ENCODE peak calls at places on chromosomes 2 and 18, in eight cellular contexts. X, Y, O, R, I, W, C and H are unnamed samples. For H3K4me1, the result is how much of the 10 kb centered on the place peaks cover.

GRCh38 chr18:47531759-47532158 is 280.3 kb upstream of the SKOR2 start:
- DNase-seq in Y (no peak), O (no peak), I (no peak), R (no peak), W (no peak), X (no peak), C (no peak), H (no peak)

GRCh38 chr18:11998182-11998581 is 16.9 kb downstream of the IMPA2 start:
- DNase-seq in W (no peak), I (no peak), X (no peak), Y (no peak), C (no peak), R (peak), O (no peak), H (no peak)

GRCh38 chr2:197416268-197416667 is 18.6 kb downstream of the SF3B1 start:
- DNase-seq in R (no peak), C (no peak), W (no peak), I (no peak), O (no peak), Y (no peak), X (no peak), H (no peak)

GRCh38 chr2:8389373-8390108 is 292.3 kb upstream of the ID2 start:
- DNase-seq in C (no peak), Y (no peak), R (no peak), X (no peak), I (no peak), W (no peak), O (no peak), H (peak)

GRCh38 chr2:80329491-80329890 is 24.9 kb upstream of the LRRTM1 start:
- DNase-seq in R (no peak), O (no peak), W (no peak), I (no peak), X (no peak), C (no peak), Y (no peak), H (no peak)

GRCh38 chr2:202037086-202037485 is 3.4 kb downstream of the FZD7 start:
- DNase-seq in W (no peak), O (no peak), I (no peak), Y (no peak), C (no peak), X (no peak), R (peak), H (no peak)

GRCh38 chr2:42168459-42169099 is 574 bp upstream of the EML4 start:
- DNase-seq in X (no peak), C (no peak), O (no peak), R (no peak), Y (no peak), W (no peak), I (no peak), H (no peak)

GRCh38 chr2:238974510-238975166 is 126.8 kb downstream of the TWIST2 start:
- DNase-seq in X (no peak), I (no peak), C (peak), R (peak), Y (peak), O (peak), W (no peak), H (peak)

GRCh38 chr2:45964226-45964841 is 312.9 kb downstream of the PRKCE start:
- DNase-seq in C (peak), W (peak), Y (peak), O (peak), I (peak), R (peak), X (peak), H (no peak)

GRCh38 chr2:179268277-179268935 is 3.8 kb upstream of the SESTD1 start:
- DNase-seq in X (no peak), W (no peak), Y (no peak), R (peak), O (no peak), I (no peak), C (peak), H (no peak)

GRCh38 chr2:127504552-127505460 is 21.5 kb downstream of the IWS1 start:
- DNase-seq in X (no peak), W (no peak), O (no peak), I (no peak), Y (no peak), R (no peak), C (no peak), H (no peak)

GRCh38 chr2:185066128-185066527 is 467.8 kb downstream of the ZNF804A start:
- DNase-seq in I (no peak), W (no peak), X (no peak), O (no peak), C (no peak), R (no peak), Y (no peak), H (no peak)

GRCh38 chr2:240447331-240447730 is 11.9 kb downstream of the GPC1 start:
- DNase-seq in C (no peak), O (no peak), R (no peak), Y (no peak), W (no peak), X (no peak), I (no peak), H (no peak)

GRCh38 chr2:240447934-240448333 is 12.5 kb downstream of the GPC1 start:
- DNase-seq in C (no peak), X (no peak), Y (no peak), W (no peak), I (no peak), O (no peak), R (no peak), H (no peak)

GRCh38 chr2:240444464-240444863 is 9.0 kb downstream of the GPC1 start:
- DNase-seq in Y (no peak), I (no peak), R (no peak), W (no peak), X (no peak), C (no peak), O (no peak), H (no peak)

GRCh38 chr2:240446618-240447175 is 11.2 kb downstream of the GPC1 start:
- DNase-seq in O (no peak), C (no peak), X (no peak), Y (no peak), W (no peak), R (no peak), I (no peak), H (no peak)

DNA sequence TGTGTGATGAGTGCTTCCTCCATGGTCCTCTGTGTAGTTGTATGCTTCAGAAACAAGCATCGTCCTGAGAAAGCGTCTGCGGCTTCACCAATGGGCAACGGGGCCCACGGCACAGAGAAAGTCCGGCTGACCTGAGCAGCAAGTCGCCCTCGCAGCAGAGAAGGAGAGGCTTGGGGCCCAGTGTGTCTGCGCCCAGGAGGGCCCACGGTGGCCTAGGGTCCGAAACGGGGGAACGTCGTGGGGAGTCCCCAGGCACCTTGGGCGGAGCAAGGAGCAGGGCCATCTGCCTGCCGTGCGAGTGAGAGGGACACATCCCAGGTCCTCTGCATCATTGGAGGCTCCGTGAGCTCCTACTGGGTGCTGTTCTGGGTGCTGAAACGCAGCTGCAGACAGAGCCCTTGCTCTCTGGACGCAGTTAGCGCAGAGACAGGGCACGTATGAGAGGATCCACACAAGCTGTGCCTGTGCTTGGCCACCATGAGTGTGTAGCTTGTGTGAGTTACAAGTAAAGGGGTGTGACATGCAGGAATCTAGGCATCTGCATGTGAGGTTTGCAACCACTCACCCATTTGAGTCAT is 10.6 kb downstream of the GPC1 start:
- DNase-seq in C (no peak), W (no peak), X (no peak), R (no peak), I (no peak), O (no peak), Y (no peak), H (no peak)
- TF ChIP-seq POLR2A in C (no peak), W (no peak), X (no peak), R (no peak), I (no peak), O (no peak), Y (no peak), H (no peak)

GRCh38 chr18:75210274-75211001 is at the start of gene TSHZ1:
- DNase-seq in Y (peak), O (no peak), W (peak), I (peak), C (peak), X (peak), R (peak), H (peak)
- H3K4me1 ChIP-seq in Y (under half), O (under half), W (under half), I (half or more), C (under half), X (under half), R (half or more), H (under half)

GRCh38 chr2:84881581-84882414 is 914 bp upstream of the TRABD2A start:
- DNase-seq in W (peak), R (peak), O (peak), X (peak), C (peak), Y (peak), I (peak), H (no peak)
- TF ChIP-seq POLR2A in W (no peak), R (no peak), O (no peak), X (no peak), C (no peak), Y (no peak), I (peak), H (no peak)

DNA sequence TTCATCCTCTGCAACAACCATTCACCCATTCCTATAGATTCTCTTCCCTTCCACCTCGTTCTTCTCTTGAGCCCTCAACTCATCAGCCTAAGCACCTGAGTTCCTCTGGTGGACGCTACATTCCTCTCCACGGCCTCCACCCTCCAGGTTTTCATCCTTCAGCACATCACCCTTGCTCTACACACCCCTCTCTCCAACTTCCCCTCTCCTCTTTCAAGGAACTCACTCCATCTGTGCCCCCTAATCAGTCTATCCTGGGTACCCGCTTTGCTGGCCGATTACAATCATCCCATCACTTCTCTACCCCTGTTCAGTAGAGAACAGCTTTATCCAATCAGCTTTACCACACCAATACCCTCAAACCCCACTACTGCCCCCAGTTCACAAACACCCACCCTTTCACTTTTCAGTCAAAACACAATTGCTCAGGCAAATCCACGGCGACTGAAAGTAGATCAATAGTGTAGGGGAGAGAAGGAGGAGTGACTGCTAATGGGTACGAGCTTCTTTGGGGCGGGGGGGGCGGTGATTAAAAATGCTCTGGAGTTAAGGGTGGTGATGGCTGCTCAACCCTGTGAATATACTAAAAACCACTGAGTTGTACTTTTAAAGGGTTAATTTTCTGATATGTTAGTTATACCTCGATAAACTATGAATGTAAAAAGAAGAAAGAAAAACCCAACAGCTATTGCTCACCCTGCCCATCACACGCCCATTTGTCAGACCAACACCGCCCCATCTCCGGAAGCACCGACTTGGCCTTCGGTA is 857 bp downstream of the DYM start:
- DNase-seq in X (no peak), W (no peak), R (no peak), C (peak), Y (no peak), I (no peak), O (no peak), H (no peak)
- H3K4me1 ChIP-seq in X (under half), W (under half), R (under half), C (under half), Y (under half), I (under half), O (under half), H (under half)

GRCh38 chr2:30450025-30450424 is 3.0 kb downstream of the LCLAT1 start:
- DNase-seq in Y (no peak), W (no peak), X (no peak), R (no peak), I (no peak), C (no peak), O (no peak), H (no peak)
- TF ChIP-seq POLR2A in Y (no peak), W (no peak), X (no peak), R (no peak), I (no peak), C (no peak), O (no peak), H (no peak)

GRCh38 chr2:28401411-28401810 is 8.8 kb downstream of the FOSL2 start:
- DNase-seq in R (peak), O (peak), X (no peak), Y (no peak), W (no peak), C (peak), I (no peak), H (no peak)
- H3K4me1 ChIP-seq in R (half or more), O (under half), X (under half), Y (under half), W (under half), C (half or more), I (half or more), H (half or more)

GRCh38 chr2:73818296-73818695 is 10.5 kb upstream of the STAMBP start:
- DNase-seq in C (no peak), O (no peak), Y (no peak), I (no peak), X (no peak), R (no peak), W (no peak), H (no peak)
- TF ChIP-seq POLR2A in C (no peak), O (no peak), Y (no peak), I (no peak), X (no peak), R (no peak), W (no peak), H (no peak)

GRCh38 chr2:85001595-85001994 is 30.6 kb downstream of the KCMF1 start:
- DNase-seq in C (no peak), R (no peak), Y (no peak), I (no peak), W (no peak), O (no peak), X (no peak), H (no peak)
- H3K4me1 ChIP-seq in C (under half), R (half or more), Y (under half), I (half or more), W (under half), O (under half), X (under half), H (half or more)

GRCh38 chr2:191680639-191681038 is 2.7 kb downstream of the NABP1 start:
- DNase-seq in C (no peak), X (no peak), R (no peak), O (no peak), Y (no peak), W (no peak), I (no peak), H (no peak)

GRCh38 chr2:191677646-191678436 is at the start of gene NABP1:
- DNase-seq in O (peak), I (peak), X (peak), C (peak), R (peak), W (peak), Y (peak), H (peak)

GRCh38 chr2:191678437-191679110 is 638 bp downstream of the NABP1 start:
- DNase-seq in C (peak), X (peak), Y (no peak), O (peak), R (peak), W (peak), I (peak), H (no peak)

GRCh38 chr2:191682148-191682547 is 4.2 kb downstream of the NABP1 start:
- DNase-seq in O (no peak), X (no peak), Y (no peak), C (no peak), W (no peak), I (no peak), R (no peak), H (no peak)

DNA sequence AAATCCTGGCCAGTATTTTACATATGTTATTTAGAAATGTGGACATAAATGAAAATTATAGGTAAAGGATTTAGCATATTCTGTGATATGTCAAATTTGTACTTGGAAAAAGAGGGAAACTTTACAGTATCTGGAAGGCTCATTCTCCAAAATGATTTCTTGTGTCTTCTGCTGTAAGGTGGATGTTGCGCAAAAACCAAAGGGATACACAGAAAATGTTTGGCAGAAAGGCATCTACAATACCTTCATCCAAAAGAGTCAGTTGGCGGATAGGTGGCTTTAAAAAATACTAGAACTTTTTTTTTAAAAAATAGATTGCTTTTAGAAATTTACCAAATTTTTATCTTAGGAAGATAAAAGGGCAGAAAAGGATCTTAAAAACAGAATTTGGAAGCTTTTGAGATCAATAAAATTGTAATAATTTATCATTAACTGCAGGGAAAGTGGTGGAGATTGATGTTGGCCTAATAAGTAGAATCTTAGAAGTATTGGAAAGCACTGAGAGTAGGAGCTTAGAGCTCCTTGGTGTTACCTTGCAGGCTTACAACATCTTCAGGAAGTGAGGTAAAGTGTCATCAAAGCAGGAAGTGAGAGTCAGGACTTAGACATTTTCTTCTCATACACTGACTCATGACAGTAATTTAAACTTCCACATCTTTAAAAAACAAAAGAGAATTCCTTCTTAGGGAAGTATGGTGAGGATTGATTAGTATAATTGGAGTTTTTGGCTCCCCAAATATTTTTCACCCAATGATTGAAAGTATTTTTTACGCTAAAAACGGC is 2.1 kb downstream of the NABP1 start:
- DNase-seq in O (no peak), R (no peak), C (no peak), I (no peak), X (no peak), Y (peak), W (no peak), H (no peak)
- TF ChIP-seq POLR2A in O (peak), R (no peak), C (no peak), I (peak), X (no peak), Y (no peak), W (no peak), H (no peak)

DNA sequence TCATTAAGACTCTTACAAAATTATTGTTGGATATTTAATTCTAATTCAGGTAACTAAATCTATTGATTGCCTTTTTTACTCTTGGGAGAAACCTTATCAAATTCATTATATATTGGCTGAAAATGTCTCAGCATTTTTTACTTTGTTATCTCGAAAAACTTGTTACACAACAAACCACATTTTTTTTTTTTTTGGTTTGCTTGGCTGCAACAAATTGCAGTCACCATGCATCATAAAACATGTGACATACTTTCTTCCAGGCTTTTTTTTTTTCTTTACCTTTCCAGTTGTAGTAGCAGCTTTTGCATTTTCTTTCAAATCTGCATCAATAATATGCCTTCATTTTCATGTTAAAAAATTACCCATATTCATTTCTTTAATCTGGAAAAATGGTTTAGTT is 186.7 kb downstream of the TDRD15 start:
- DNase-seq in Y (no peak), O (no peak), X (no peak), I (no peak), C (no peak), W (no peak), R (no peak), H (no peak)
- H3K4me1 ChIP-seq in Y (under half), O (under half), X (under half), I (under half), C (under half), W (under half), R (under half), H (under half)